ENCODE peak calls at places on chromosomes 2 and 18, in eight cellular contexts. One of them, this sample, is unnamed.

GRCh38 chr2:205763708-205764501 is 81.6 kb downstream of the NRP2 start:
- DNase-seq in Daoy: peak
- DNase-seq in activated CD8-positive, alpha-beta memory T cell treated with anti-CD3 and anti-CD28 coated beads, Interleukin-2, amount 50 U/mL, for 48 hours: peak
- DNase-seq in WTC11: peak
- DNase-seq in brain microvascular endothelial cell: peak
- DNase-seq in psoas muscle: peak
- DNase-seq in NCI-H2081 treated with DMSO at 0.1 percent for 48 hours: no peak
- DNase-seq in right atrium auricular region: peak
- DNase-seq in this sample: peak

GRCh38 chr2:25586726-25587144 is 86.6 kb downstream of the DTNB start:
- DNase-seq in right atrium auricular region: no peak
- DNase-seq in activated CD8-positive, alpha-beta memory T cell treated with anti-CD3 and anti-CD28 coated beads, Interleukin-2, amount 50 U/mL, for 48 hours: no peak
- DNase-seq in Daoy: no peak
- DNase-seq in brain microvascular endothelial cell: no peak
- DNase-seq in NCI-H2081 treated with DMSO at 0.1 percent for 48 hours: no peak
- DNase-seq in WTC11: no peak
- DNase-seq in psoas muscle: no peak
- DNase-seq in this sample: no peak

GRCh38 chr2:18719978-18720775 is 130.8 kb upstream of the NT5C1B start:
- DNase-seq in right atrium auricular region: no peak
- DNase-seq in activated CD8-positive, alpha-beta memory T cell treated with anti-CD3 and anti-CD28 coated beads, Interleukin-2, amount 50 U/mL, for 48 hours: no peak
- DNase-seq in WTC11: no peak
- DNase-seq in psoas muscle: no peak
- DNase-seq in brain microvascular endothelial cell: peak
- DNase-seq in Daoy: peak
- DNase-seq in NCI-H2081 treated with DMSO at 0.1 percent for 48 hours: no peak
- DNase-seq in this sample: no peak

GRCh38 chr18:21167641-21168372 is 56.2 kb upstream of the ROCK1 start:
- DNase-seq in right atrium auricular region: no peak
- DNase-seq in activated CD8-positive, alpha-beta memory T cell treated with anti-CD3 and anti-CD28 coated beads, Interleukin-2, amount 50 U/mL, for 48 hours: no peak
- DNase-seq in NCI-H2081 treated with DMSO at 0.1 percent for 48 hours: peak
- DNase-seq in brain microvascular endothelial cell: no peak
- DNase-seq in Daoy: no peak
- DNase-seq in psoas muscle: no peak
- DNase-seq in WTC11: peak
- DNase-seq in this sample: no peak

GRCh38 chr2:238895361-238895882 is 47.5 kb downstream of the TWIST2 start:
- DNase-seq in right atrium auricular region: no peak
- DNase-seq in NCI-H2081 treated with DMSO at 0.1 percent for 48 hours: no peak
- DNase-seq in Daoy: no peak
- DNase-seq in activated CD8-positive, alpha-beta memory T cell treated with anti-CD3 and anti-CD28 coated beads, Interleukin-2, amount 50 U/mL, for 48 hours: no peak
- DNase-seq in brain microvascular endothelial cell: no peak
- DNase-seq in psoas muscle: no peak
- DNase-seq in WTC11: no peak
- DNase-seq in this sample: no peak

GRCh38 chr2:160459543-160460332 is 33.9 kb downstream of the RBMS1 start:
- DNase-seq in WTC11: no peak
- DNase-seq in psoas muscle: no peak
- DNase-seq in right atrium auricular region: no peak
- DNase-seq in brain microvascular endothelial cell: no peak
- DNase-seq in Daoy: no peak
- DNase-seq in activated CD8-positive, alpha-beta memory T cell treated with anti-CD3 and anti-CD28 coated beads, Interleukin-2, amount 50 U/mL, for 48 hours: no peak
- DNase-seq in NCI-H2081 treated with DMSO at 0.1 percent for 48 hours: no peak
- DNase-seq in this sample: no peak

GRCh38 chr2:196967126-196967525 is 40.6 kb upstream of the PGAP1 start:
- DNase-seq in activated CD8-positive, alpha-beta memory T cell treated with anti-CD3 and anti-CD28 coated beads, Interleukin-2, amount 50 U/mL, for 48 hours: no peak
- DNase-seq in WTC11: no peak
- DNase-seq in psoas muscle: no peak
- DNase-seq in NCI-H2081 treated with DMSO at 0.1 percent for 48 hours: no peak
- DNase-seq in brain microvascular endothelial cell: peak
- DNase-seq in right atrium auricular region: no peak
- DNase-seq in Daoy: peak
- DNase-seq in this sample: no peak

GRCh38 chr2:149617476-149617875 is 29.9 kb upstream of the MMADHC start:
- DNase-seq in WTC11: no peak
- DNase-seq in brain microvascular endothelial cell: no peak
- DNase-seq in Daoy: no peak
- DNase-seq in activated CD8-positive, alpha-beta memory T cell treated with anti-CD3 and anti-CD28 coated beads, Interleukin-2, amount 50 U/mL, for 48 hours: no peak
- DNase-seq in psoas muscle: no peak
- DNase-seq in right atrium auricular region: no peak
- DNase-seq in NCI-H2081 treated with DMSO at 0.1 percent for 48 hours: no peak
- DNase-seq in this sample: no peak

GRCh38 chr2:168571061-168571460 is 115.0 kb downstream of the CERS6 start:
- DNase-seq in WTC11: no peak
- DNase-seq in Daoy: no peak
- DNase-seq in activated CD8-positive, alpha-beta memory T cell treated with anti-CD3 and anti-CD28 coated beads, Interleukin-2, amount 50 U/mL, for 48 hours: no peak
- DNase-seq in brain microvascular endothelial cell: no peak
- DNase-seq in psoas muscle: no peak
- DNase-seq in right atrium auricular region: no peak
- DNase-seq in NCI-H2081 treated with DMSO at 0.1 percent for 48 hours: no peak
- DNase-seq in this sample: no peak

GRCh38 chr2:212227755-212228154 is 310.8 kb downstream of the ERBB4 start:
- DNase-seq in right atrium auricular region: no peak
- DNase-seq in activated CD8-positive, alpha-beta memory T cell treated with anti-CD3 and anti-CD28 coated beads, Interleukin-2, amount 50 U/mL, for 48 hours: no peak
- DNase-seq in WTC11: no peak
- DNase-seq in brain microvascular endothelial cell: peak
- DNase-seq in NCI-H2081 treated with DMSO at 0.1 percent for 48 hours: peak
- DNase-seq in psoas muscle: no peak
- DNase-seq in Daoy: peak
- DNase-seq in this sample: peak

GRCh38 chr2:141498561-141498960 is 632.3 kb downstream of the LRP1B start:
- DNase-seq in right atrium auricular region: no peak
- DNase-seq in Daoy: no peak
- DNase-seq in WTC11: no peak
- DNase-seq in brain microvascular endothelial cell: peak
- DNase-seq in activated CD8-positive, alpha-beta memory T cell treated with anti-CD3 and anti-CD28 coated beads, Interleukin-2, amount 50 U/mL, for 48 hours: no peak
- DNase-seq in NCI-H2081 treated with DMSO at 0.1 percent for 48 hours: no peak
- DNase-seq in psoas muscle: no peak
- DNase-seq in this sample: no peak

GRCh38 chr2:219350938-219351280 is 18.4 kb upstream of the RESP18 start:
- DNase-seq in NCI-H2081 treated with DMSO at 0.1 percent for 48 hours: no peak
- DNase-seq in Daoy: peak
- DNase-seq in psoas muscle: no peak
- DNase-seq in WTC11: peak
- DNase-seq in activated CD8-positive, alpha-beta memory T cell treated with anti-CD3 and anti-CD28 coated beads, Interleukin-2, amount 50 U/mL, for 48 hours: no peak
- DNase-seq in right atrium auricular region: no peak
- DNase-seq in brain microvascular endothelial cell: no peak
- DNase-seq in this sample: no peak

GRCh38 chr2:118881490-118882129 is 34.2 kb upstream of the EN1 start:
- DNase-seq in right atrium auricular region: no peak
- DNase-seq in NCI-H2081 treated with DMSO at 0.1 percent for 48 hours: peak
- DNase-seq in Daoy: peak
- DNase-seq in WTC11: peak
- DNase-seq in psoas muscle: no peak
- DNase-seq in brain microvascular endothelial cell: peak
- DNase-seq in activated CD8-positive, alpha-beta memory T cell treated with anti-CD3 and anti-CD28 coated beads, Interleukin-2, amount 50 U/mL, for 48 hours: peak
- DNase-seq in this sample: peak

GRCh38 chr2:119823734-119824334 is 64.1 kb downstream of the PTPN4 start:
- DNase-seq in Daoy: peak
- DNase-seq in right atrium auricular region: no peak
- DNase-seq in activated CD8-positive, alpha-beta memory T cell treated with anti-CD3 and anti-CD28 coated beads, Interleukin-2, amount 50 U/mL, for 48 hours: no peak
- DNase-seq in NCI-H2081 treated with DMSO at 0.1 percent for 48 hours: no peak
- DNase-seq in WTC11: peak
- DNase-seq in brain microvascular endothelial cell: peak
- DNase-seq in psoas muscle: no peak
- DNase-seq in this sample: no peak

GRCh38 chr18:55340998-55341397 is 247.0 kb downstream of the TCF4 start:
- DNase-seq in psoas muscle: no peak
- DNase-seq in activated CD8-positive, alpha-beta memory T cell treated with anti-CD3 and anti-CD28 coated beads, Interleukin-2, amount 50 U/mL, for 48 hours: no peak
- DNase-seq in NCI-H2081 treated with DMSO at 0.1 percent for 48 hours: no peak
- DNase-seq in right atrium auricular region: no peak
- DNase-seq in WTC11: no peak
- DNase-seq in brain microvascular endothelial cell: no peak
- DNase-seq in Daoy: no peak
- DNase-seq in this sample: no peak

This sample was measured in heart right ventricle.